ENCODE peak calls at places on chromosomes 2 and 18, in six cellular contexts. S is GM12864, U is PC-9, Z is astrocyte of the spinal cord, C is foreskin fibroblast, F is stomach. D is an unnamed sample.

GRCh38 chr2:10408649-10409579 is 39.2 kb downstream of the ODC1 start:
- DNase-seq in C (peak; percentile 88), F (peak; percentile 93), S (peak; percentile 59), U (peak; percentile 88), Z (peak; percentile 69), D (peak; percentile 43)

GRCh38 chr2:156589381-156590079 is 153.4 kb downstream of the GPD2 start:
- DNase-seq in U (no peak), C (peak; percentile 70), Z (peak; percentile 62), S (peak; percentile 13), F (peak; percentile 31), D (peak; percentile 58)

GRCh38 chr2:164824865-164825264 is 16.8 kb downstream of the COBLL1 start:
- DNase-seq in U (no peak), C (peak; percentile 30), S (no peak), F (no peak), Z (no peak), D (peak; percentile 21)

GRCh38 chr2:210599476-210599875 is 43.1 kb downstream of the CPS1 start:
- DNase-seq in C (no peak), Z (no peak), S (no peak), F (no peak), U (no peak), D (no peak)

GRCh38 chr18:37524139-37524538 is 41.5 kb downstream of the CELF4 start:
- DNase-seq in C (peak; percentile 4), F (no peak), Z (no peak), U (no peak), S (no peak), D (no peak)

GRCh38 chr2:45652090-45653050 is 895 bp downstream of the PRKCE start:
- DNase-seq in C (peak; percentile 77), S (no peak), Z (peak; percentile 53), F (peak; percentile 36), U (peak; percentile 35), D (peak; percentile 77)

GRCh38 chr18:845152-845819 is 33.2 kb upstream of the YES1 start:
- DNase-seq in U (no peak), S (no peak), Z (peak; percentile 63), F (no peak), C (peak; percentile 90), D (peak; percentile 56)

GRCh38 chr2:11014026-11014425 is 102.3 kb downstream of the KCNF1 start:
- DNase-seq in S (no peak), U (no peak), F (no peak), Z (no peak), C (no peak), D (no peak)

GRCh38 chr2:65666156-65666725 is 233.8 kb upstream of the SPRED2 start:
- DNase-seq in Z (peak; percentile 70), C (peak; percentile 39), F (no peak), S (peak; percentile 61), U (no peak), D (peak; percentile 27)

GRCh38 chr18:79545714-79546113 is 133.9 kb upstream of the CTDP1 start:
- DNase-seq in U (no peak), C (no peak), F (peak; percentile 17), Z (no peak), S (no peak), D (no peak)

GRCh38 chr2:157261199-157261782 is 3.8 kb downstream of the GALNT5 start:
- DNase-seq in U (peak; percentile 26), F (peak; percentile 58), C (peak; percentile 72), Z (peak; percentile 54), S (no peak), D (peak; percentile 51)

GRCh38 chr2:72028351-72028995 is 119.2 kb downstream of the CYP26B1 start:
- DNase-seq in S (no peak), U (no peak), C (no peak), F (peak; percentile 19), Z (no peak), D (no peak)

GRCh38 chr2:221529943-221530652 is 42.0 kb downstream of the EPHA4 start:
- DNase-seq in C (peak; percentile 87), U (peak; percentile 20), F (no peak), S (no peak), Z (peak; percentile 77), D (peak; percentile 66)

GRCh38 chr2:68303033-68303901 is 16.5 kb downstream of the CNRIP1 start:
- DNase-seq in F (no peak), Z (no peak), U (no peak), S (no peak), C (no peak), D (no peak)

GRCh38 chr18:67269206-67269605 is 247.3 kb downstream of the DSEL start:
- DNase-seq in U (no peak), C (no peak), F (no peak), S (no peak), Z (no peak), D (no peak)

GRCh38 chr2:151973901-151974199 is 125.0 kb downstream of the CACNB4 start:
- DNase-seq in F (no peak), U (no peak), Z (peak; percentile 38), C (peak; percentile 30), S (no peak), D (peak; percentile 3)

GRCh38 chr2:95376311-95377215 is 25.9 kb upstream of the FAHD2A start:
- DNase-seq in C (no peak), Z (no peak), S (no peak), U (no peak), F (no peak), D (no peak)

GRCh38 chr18:24270358-24270936 is 127.2 kb downstream of the OSBPL1A start:
- DNase-seq in U (no peak), S (no peak), Z (peak; percentile 15), F (no peak), C (peak; percentile 11), D (no peak)
- TF ChIP-seq CTCF in U (no peak), S (no peak), Z (no peak), F (no peak), C (no peak), D (no peak)

GRCh38 chr2:54632733-54633692 is 90.4 kb upstream of the EML6 start:
- DNase-seq in C (peak; percentile 54), Z (peak; percentile 82), U (no peak), F (no peak), S (no peak), D (peak; percentile 78)
- H3K4me3 ChIP-seq in C (no peak overlapping the region), Z (no peak overlapping the region), U (no peak overlapping the region), F (no peak overlapping the region), S (no peak overlapping the region), D (no peak overlapping the region)

GRCh38 chr2:138503087-138503442 is 1.5 kb downstream of the SPOPL start:
- DNase-seq in Z (no peak), F (no peak), U (no peak), S (no peak), C (peak; percentile 11), D (peak; percentile 10)

GRCh38 chr2:138500592-138501426 is 761 bp upstream of the SPOPL start:
- DNase-seq in Z (no peak), C (no peak), F (no peak), U (no peak), S (no peak), D (no peak)

GRCh38 chr2:138502253-138503086 is 900 bp downstream of the SPOPL start:
- DNase-seq in Z (peak; percentile 20), F (peak; percentile 27), C (peak; percentile 34), S (no peak), U (no peak), D (no peak)

GRCh38 chr2:138499684-138500083 is 1.9 kb upstream of the SPOPL start:
- DNase-seq in C (no peak), U (no peak), F (no peak), S (no peak), Z (no peak), D (no peak)

DNA sequence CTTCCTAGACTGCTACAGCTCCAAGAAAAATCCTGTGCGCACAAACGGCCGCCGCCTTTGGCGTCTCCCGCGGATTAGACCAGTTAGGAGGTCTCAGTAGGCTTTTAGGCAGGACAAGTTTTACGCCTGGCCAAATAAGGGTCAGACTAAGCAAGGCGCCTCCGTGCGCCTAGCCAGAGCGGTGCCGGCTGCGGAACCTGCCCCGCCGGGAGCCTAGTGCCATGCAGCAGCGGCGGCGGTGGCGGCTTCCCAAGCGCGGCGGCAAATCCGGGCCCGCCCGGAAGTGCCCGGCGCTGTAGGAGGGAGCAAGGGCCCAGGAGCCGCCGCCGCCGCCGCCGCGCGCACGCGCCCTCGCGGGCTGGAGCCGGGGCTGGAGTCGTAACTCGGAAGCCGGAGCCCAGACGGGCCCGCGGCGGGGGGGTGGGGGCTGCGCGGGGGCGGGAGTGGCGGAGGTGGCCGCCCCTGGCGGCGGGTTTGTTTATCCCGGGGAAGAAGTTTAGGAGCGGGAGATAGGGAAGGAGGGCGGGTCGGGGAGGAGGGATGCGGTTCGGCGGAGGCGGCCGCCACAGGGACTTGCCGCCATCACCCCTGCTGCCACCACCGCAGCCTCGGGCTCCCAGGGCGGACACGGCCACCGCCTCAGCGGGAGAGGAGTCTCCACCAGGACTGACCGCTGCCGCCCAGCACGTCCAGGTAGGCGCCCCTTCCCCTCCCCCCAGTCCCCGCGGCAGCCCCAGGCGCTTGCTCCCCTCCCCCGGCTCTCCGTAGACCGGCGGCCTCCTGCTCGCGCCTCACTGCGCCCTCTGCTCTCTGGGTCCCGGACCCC is at the start of gene SPOPL:
- DNase-seq in F (peak; percentile 95), U (peak; percentile 93), S (no peak), Z (peak; percentile 89), C (peak; percentile 97), D (peak; percentile 85)
- TF ChIP-seq CTCF in F (no peak), U (peak; percentile 11), S (no peak), Z (peak; percentile 6), C (no peak), D (peak; percentile 5)

DNA sequence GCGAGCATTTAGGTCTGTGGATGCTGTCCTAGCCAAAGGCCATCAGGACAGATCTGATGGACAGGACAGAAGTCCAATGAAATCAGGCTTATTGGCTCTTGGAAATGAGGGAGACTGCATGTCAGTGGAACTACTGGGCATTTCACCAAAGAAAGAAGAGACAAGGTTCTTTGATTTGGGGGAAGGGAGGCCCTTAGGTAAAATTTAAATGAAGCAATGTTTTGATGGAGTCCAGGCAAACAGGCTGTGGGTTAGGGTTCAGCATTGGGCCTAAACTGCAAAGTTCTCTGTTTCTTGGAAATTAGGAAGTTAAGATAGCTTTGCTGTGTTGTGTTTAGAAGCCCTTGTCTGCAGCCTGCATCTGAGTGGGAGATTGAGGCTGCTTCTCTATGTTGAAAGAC is 31.6 kb upstream of the RNF149 start:
- DNase-seq in Z (no peak), S (no peak), U (no peak), C (no peak), F (no peak), D (peak; percentile 23)
- H3K4me3 ChIP-seq in Z (no peak overlapping the region), S (no peak overlapping the region), U (no peak overlapping the region), C (no peak overlapping the region), F (no peak overlapping the region), D (no peak overlapping the region)

GRCh38 chr2:238022594-238023157 is 38.1 kb upstream of the SCLY start:
- DNase-seq in Z (no peak), C (no peak), F (no peak), U (no peak), S (no peak), D (no peak)

GRCh38 chr2:238023608-238024007 is 37.2 kb upstream of the SCLY start:
- DNase-seq in S (no peak), U (no peak), C (no peak), Z (no peak), F (no peak), D (no peak)

GRCh38 chr2:238026953-238027505 is 33.8 kb upstream of the SCLY start:
- DNase-seq in S (no peak), C (no peak), U (no peak), F (no peak), Z (no peak), D (peak; percentile 29)

GRCh38 chr2:238025741-238026360 is 35.0 kb upstream of the SCLY start:
- DNase-seq in Z (no peak), U (no peak), S (no peak), C (no peak), F (no peak), D (no peak)

GRCh38 chr2:238024986-238025385 is 35.8 kb upstream of the SCLY start:
- DNase-seq in S (no peak), F (no peak), U (no peak), C (peak; percentile 49), Z (peak; percentile 56), D (peak; percentile 45)
- TF ChIP-seq CTCF in S (no peak), F (no peak), U (no peak), C (no peak), Z (no peak), D (no peak)